ENCODE peak calls at places on chromosome 22, in six cellular contexts. K, F, S, W, O and P are unnamed samples.
A peak's percentile ranks its signal among the peaks of the same experiment; 100 is the strongest.

GRCh38 chr22:37633082-37633692 is 6.3 kb upstream of the SH3BP1 start:
- DNase-seq in K (no peak), F (no peak), S (no peak), W (no peak), O (no peak), P (no peak)

GRCh38 chr22:40236131-40236665 is 58.5 kb downstream of the TNRC6B start:
- DNase-seq in K (no peak), F (no peak), S (no peak), W (no peak), O (no peak), P (no peak)

GRCh38 chr22:49152146-49152929 is 675.3 kb downstream of the BRD1 start:
- DNase-seq in K (peak; percentile 68), F (no peak), S (no peak), W (no peak), O (no peak), P (no peak)

GRCh38 chr22:29044657-29045176 is 16.9 kb downstream of the C22orf31 start:
- DNase-seq in K (no peak), F (no peak), S (no peak), W (peak; percentile 69), O (no peak), P (no peak)

GRCh38 chr22:47801541-47802245 is 1039.2 kb downstream of the TBC1D22A start:
- DNase-seq in K (no peak), F (no peak), S (no peak), W (no peak), O (no peak), P (no peak)

GRCh38 chr22:24450600-24450999 is 23.2 kb downstream of the ADORA2A start:
- DNase-seq in K (peak; percentile 75), F (no peak), S (no peak), W (no peak), O (no peak), P (no peak)

GRCh38 chr22:42160251-42160650 is 29.6 kb upstream of the CYP2D6 start:
- DNase-seq in K (no peak), F (no peak), S (no peak), W (no peak), O (no peak), P (no peak)

GRCh38 chr22:37887610-37888378 is 18.3 kb upstream of the MICALL1 start:
- DNase-seq in K (peak; percentile 56), F (peak; percentile 47), S (no peak), W (no peak), O (no peak), P (no peak)

GRCh38 chr22:30826670-30827355 is 132.1 kb downstream of the OSBP2 start:
- DNase-seq in K (no peak), F (no peak), S (no peak), W (no peak), O (no peak), P (no peak)

GRCh38 chr22:42114721-42115120 is 15.9 kb downstream of the CYP2D6 start:
- DNase-seq in K (peak; percentile 82), F (no peak), S (no peak), W (no peak), O (no peak), P (no peak)

GRCh38 chr22:37664249-37665101 is 6.0 kb downstream of the PDXP start:
- DNase-seq in K (no peak), F (no peak), S (no peak), W (no peak), O (no peak), P (no peak)

GRCh38 chr22:31605851-31606585 is 56.0 kb downstream of the PISD start:
- DNase-seq in K (no peak), F (no peak), S (no peak), W (no peak), O (no peak), P (no peak)

GRCh38 chr22:25144522-25144921 is 55.1 kb upstream of the CRYBB3 start:
- DNase-seq in K (no peak), F (no peak), S (no peak), W (no peak), O (no peak), P (no peak)

GRCh38 chr22:30906411-30906810 is 62.2 kb downstream of the MORC2 start:
- DNase-seq in K (no peak), F (no peak), S (no peak), W (no peak), O (no peak), P (no peak)

GRCh38 chr22:33917744-33918406 is 2.4 kb downstream of the LARGE1 start:
- DNase-seq in K (peak; percentile 64), F (no peak), S (no peak), W (no peak), O (no peak), P (no peak)

GRCh38 chr22:47628477-47629272 is 866.2 kb downstream of the TBC1D22A start:
- DNase-seq in K (no peak), F (no peak), S (no peak), W (no peak), O (no peak), P (no peak)

GRCh38 chr22:36860438-36860820 is 377 bp upstream of the NCF4 start:
- DNase-seq in K (no peak), F (no peak), S (no peak), W (no peak), O (no peak), P (no peak)

GRCh38 chr22:48368975-48369525 is 1458.6 kb downstream of the BRD1 start:
- DNase-seq in K (no peak), F (no peak), S (no peak), W (no peak), O (no peak), P (no peak)

GRCh38 chr22:46770726-46771125 is 8.3 kb downstream of the TBC1D22A start:
- DNase-seq in K (no peak), F (no peak), S (no peak), W (no peak), O (peak; percentile 51), P (no peak)

GRCh38 chr22:37782340-37783168 is 25.2 kb upstream of the GCAT start:
- DNase-seq in K (no peak), F (no peak), S (no peak), W (no peak), O (no peak), P (no peak)

GRCh38 chr22:49638788-49639187 is 188.9 kb downstream of the BRD1 start:
- DNase-seq in K (peak; percentile 23), F (no peak), S (no peak), W (no peak), O (peak; percentile 60), P (peak; percentile 39)

GRCh38 chr22:25673721-25674120 is 68.3 kb upstream of the MYO18B start:
- DNase-seq in K (no peak), F (no peak), S (no peak), W (no peak), O (no peak), P (no peak)

GRCh38 chr22:32574957-32575893 is 100.6 kb downstream of the FBXO7 start:
- DNase-seq in K (peak; percentile 45), F (no peak), S (no peak), W (no peak), O (no peak), P (no peak)

DNA sequence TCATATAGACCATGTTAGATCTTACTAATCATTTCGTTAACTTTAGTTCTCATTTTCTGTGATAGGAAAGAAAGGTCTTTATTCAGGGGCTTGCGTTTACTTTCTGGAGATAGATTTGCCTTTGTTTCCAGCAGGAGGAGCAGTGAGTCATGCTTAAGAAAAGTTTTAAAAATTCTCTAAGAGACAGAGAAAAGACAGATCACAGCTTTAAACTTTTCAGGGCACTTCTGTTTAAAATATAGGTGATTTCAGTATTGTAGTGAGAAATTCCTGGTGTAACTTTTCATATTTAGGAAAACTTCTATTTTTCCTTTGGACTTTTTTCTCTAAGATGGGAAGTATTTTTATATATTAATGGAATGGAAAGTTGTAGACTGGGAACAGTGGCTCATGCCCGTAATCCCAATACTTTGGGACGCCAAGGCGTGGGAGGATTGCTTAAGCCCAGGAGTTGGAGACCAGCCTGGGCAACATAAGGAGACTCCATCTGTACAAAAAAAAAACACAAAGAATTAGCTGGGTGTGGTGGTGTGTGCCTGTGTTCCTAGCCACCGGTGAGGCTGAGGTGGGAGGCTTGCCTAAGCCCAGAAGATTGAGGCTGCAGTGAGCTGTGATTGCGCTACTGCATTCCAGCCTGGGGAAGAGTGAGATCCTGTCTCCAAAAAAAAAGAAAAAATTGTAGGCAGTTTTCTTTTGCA is 60.3 kb downstream of the ATXN10 start:
- DNase-seq in K (peak; percentile 17), F (no peak), S (no peak), W (no peak), O (no peak), P (no peak)
- TF ChIP-seq CTCF in K (peak; percentile 63), F (peak; percentile 63), S (peak; percentile 16), W (no peak), O (no peak), P (no peak)

GRCh38 chr22:20659258-20659657 is 114.7 kb upstream of the SERPIND1 start:
- DNase-seq in K (no peak), F (no peak), S (no peak), W (no peak), O (no peak), P (no peak)
- H3K27me3 ChIP-seq in K (no peaks in the 10 kb centered on the region), F (peaks cover 16% of the 10 kb centered on the region), S (peaks cover 20% of the 10 kb centered on the region), W (no peaks in the 10 kb centered on the region), O (peaks cover 8% of the 10 kb centered on the region), P (no peaks in the 10 kb centered on the region)

GRCh38 chr22:20295262-20296064 is 24.4 kb downstream of the DGCR6L start:
- DNase-seq in K (no peak), F (no peak), S (no peak), W (no peak), O (no peak), P (no peak)
- TF ChIP-seq CTCF in K (no peak), F (peak; percentile 6), S (no peak), W (no peak), O (no peak), P (no peak)

DNA sequence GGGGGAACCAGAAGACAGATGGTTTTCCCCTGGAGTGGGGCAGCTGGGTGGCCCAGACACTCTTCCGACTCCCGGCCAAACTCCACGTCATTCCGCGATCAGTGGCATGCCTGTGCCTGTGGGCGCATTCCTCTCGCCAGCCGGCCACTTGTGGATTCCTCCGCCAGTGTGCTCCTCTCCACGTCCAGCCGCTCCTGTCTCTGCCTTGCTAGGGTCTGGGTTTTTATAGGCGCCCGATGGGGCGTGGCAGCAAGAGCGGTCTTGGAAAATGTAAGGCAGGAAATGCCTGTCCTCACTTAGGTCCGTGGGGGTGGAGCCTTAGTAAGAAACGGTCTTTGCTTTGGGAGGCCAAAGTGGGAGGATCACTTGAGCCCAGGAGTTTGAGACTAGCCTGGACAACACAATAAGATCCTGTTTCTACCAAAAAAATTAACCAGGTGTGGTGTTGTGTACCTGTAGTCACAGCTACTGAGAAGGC is 81.6 kb upstream of the SEPTIN5 start:
- DNase-seq in K (no peak), F (no peak), S (no peak), W (no peak), O (no peak), P (no peak)
- H3K27me3 ChIP-seq in K (peaks cover 7% of the 10 kb centered on the region), F (peaks cover 7% of the 10 kb centered on the region), S (no peaks in the 10 kb centered on the region), W (no peaks in the 10 kb centered on the region), O (peaks cover 6% of the 10 kb centered on the region), P (no peaks in the 10 kb centered on the region)

GRCh38 chr22:50717709-50718351 is 20.2 kb upstream of the ACR start:
- DNase-seq in K (no peak), F (no peak), S (no peak), W (no peak), O (peak; percentile 58), P (no peak)
- TF ChIP-seq CTCF in K (no peak), F (peak; percentile 9), S (no peak), W (peak; percentile 9), O (no peak), P (no peak)